ENCODE peak calls at places on chromosome 6, in four cellular contexts. S is left ventricle myocardium inferior, U is keratinocyte, X is upper lobe of right lung. G is an unnamed sample.

GRCh38 chr6:6193221-6193745 is 127.2 kb downstream of the F13A1 start:
- DNase-seq in S (no peak), U (no peak), X (no peak), G (no peak)

GRCh38 chr6:46684771-46685170 is 2.9 kb upstream of the TDRD6 start:
- DNase-seq in S (no peak), U (peak; percentile 52), X (no peak), G (no peak)

GRCh38 chr6:167098825-167099225 is 24.1 kb upstream of the CCR6 start:
- DNase-seq in S (no peak), U (no peak), X (no peak), G (no peak)

GRCh38 chr6:139277161-139277560 is 14.6 kb downstream of the TXLNB start:
- DNase-seq in S (no peak), U (no peak), X (no peak), G (no peak)

GRCh38 chr6:27214126-27214601 is 33.3 kb upstream of the PRSS16 start:
- DNase-seq in S (no peak), U (no peak), X (no peak), G (no peak)

GRCh38 chr6:143400258-143401059 is 50.0 kb downstream of the ADAT2 start:
- DNase-seq in S (no peak), U (no peak), X (no peak), G (no peak)

GRCh38 chr6:133609404-133610270 is 279.3 kb upstream of the TCF21 start:
- DNase-seq in S (no peak), U (peak; percentile 11), X (no peak), G (no peak)

GRCh38 chr6:22774129-22774528 is 204.8 kb downstream of the HDGFL1 start:
- DNase-seq in S (no peak), U (no peak), X (no peak), G (no peak)

GRCh38 chr6:33296797-33297405 is 1.8 kb downstream of the RGL2 start:
- DNase-seq in S (no peak), U (no peak), X (no peak), G (no peak)

GRCh38 chr6:108484016-108484415 is 76.7 kb upstream of the FOXO3 start:
- DNase-seq in S (no peak), U (no peak), X (no peak), G (no peak)

GRCh38 chr6:5827061-5828037 is 179.4 kb downstream of the NRN1 start:
- DNase-seq in S (no peak), U (no peak), X (no peak), G (no peak)

GRCh38 chr6:81906709-81907204 is 154.3 kb upstream of the TENT5A start:
- DNase-seq in S (no peak), U (no peak), X (no peak), G (no peak)

GRCh38 chr6:36265744-36266143 is 4.1 kb upstream of the PNPLA1 start:
- DNase-seq in S (no peak), U (no peak), X (no peak), G (no peak)

GRCh38 chr6:104784884-104785283 is 74.8 kb downstream of the HACE1 start:
- DNase-seq in S (no peak), U (no peak), X (no peak), G (no peak)

GRCh38 chr6:109172096-109172495 is 76.8 kb downstream of the CEP57L1 start:
- DNase-seq in S (no peak), U (no peak), X (no peak), G (no peak)

GRCh38 chr6:3318226-3318625 is 59.5 kb downstream of the PSMG4 start:
- DNase-seq in S (no peak), U (no peak), X (no peak), G (no peak)

GRCh38 chr6:71124340-71124739 is 164.3 kb upstream of the OGFRL1 start:
- DNase-seq in S (no peak), U (no peak), X (no peak), G (no peak)

GRCh38 chr6:39892490-39893129 is 41.7 kb downstream of the MOCS1 start:
- DNase-seq in S (peak; percentile 61), U (no peak), X (peak; percentile 80), G (peak; percentile 81)

GRCh38 chr6:20640181-20640580 is 105.9 kb downstream of the CDKAL1 start:
- DNase-seq in S (no peak), U (no peak), X (no peak), G (no peak)

GRCh38 chr6:20483902-20484497 is 50.3 kb upstream of the CDKAL1 start:
- DNase-seq in S (no peak), U (no peak), X (no peak), G (no peak)

GRCh38 chr6:20404641-20405032 is 3.0 kb downstream of the E2F3 start:
- DNase-seq in S (no peak), U (peak; percentile 49), X (no peak), G (no peak)

GRCh38 chr6:31940256-31940664 is 5.6 kb upstream of the CFB start:
- DNase-seq in S (no peak), U (no peak), X (no peak), G (no peak)

GRCh38 chr6:35037289-35038038 is 103.7 kb downstream of the TCP11 start:
- DNase-seq in S (no peak), U (no peak), X (no peak), G (no peak)

GRCh38 chr6:127496471-127496870 is 22.7 kb downstream of the MTCL3 start:
- DNase-seq in S (no peak), U (no peak), X (no peak), G (no peak)

GRCh38 chr6:11772109-11772830 is 6.3 kb downstream of the ADTRP start:
- DNase-seq in S (no peak), U (peak; percentile 80), X (no peak), G (no peak)

GRCh38 chr6:153947817-153948447 is 91.1 kb upstream of the OPRM1 start:
- DNase-seq in S (no peak), U (no peak), X (no peak), G (no peak)

GRCh38 chr6:49001856-49002255 is 461.2 kb downstream of the MMUT start:
- DNase-seq in S (no peak), U (no peak), X (no peak), G (no peak)

GRCh38 chr6:11212625-11213024 is 19.8 kb downstream of the NEDD9 start:
- DNase-seq in S (peak; percentile 52), U (no peak), X (no peak), G (peak; percentile 61)

GRCh38 chr6:138428943-138429616 is 25.1 kb downstream of the HEBP2 start:
- DNase-seq in S (no peak), U (no peak), X (no peak), G (no peak)

DNA sequence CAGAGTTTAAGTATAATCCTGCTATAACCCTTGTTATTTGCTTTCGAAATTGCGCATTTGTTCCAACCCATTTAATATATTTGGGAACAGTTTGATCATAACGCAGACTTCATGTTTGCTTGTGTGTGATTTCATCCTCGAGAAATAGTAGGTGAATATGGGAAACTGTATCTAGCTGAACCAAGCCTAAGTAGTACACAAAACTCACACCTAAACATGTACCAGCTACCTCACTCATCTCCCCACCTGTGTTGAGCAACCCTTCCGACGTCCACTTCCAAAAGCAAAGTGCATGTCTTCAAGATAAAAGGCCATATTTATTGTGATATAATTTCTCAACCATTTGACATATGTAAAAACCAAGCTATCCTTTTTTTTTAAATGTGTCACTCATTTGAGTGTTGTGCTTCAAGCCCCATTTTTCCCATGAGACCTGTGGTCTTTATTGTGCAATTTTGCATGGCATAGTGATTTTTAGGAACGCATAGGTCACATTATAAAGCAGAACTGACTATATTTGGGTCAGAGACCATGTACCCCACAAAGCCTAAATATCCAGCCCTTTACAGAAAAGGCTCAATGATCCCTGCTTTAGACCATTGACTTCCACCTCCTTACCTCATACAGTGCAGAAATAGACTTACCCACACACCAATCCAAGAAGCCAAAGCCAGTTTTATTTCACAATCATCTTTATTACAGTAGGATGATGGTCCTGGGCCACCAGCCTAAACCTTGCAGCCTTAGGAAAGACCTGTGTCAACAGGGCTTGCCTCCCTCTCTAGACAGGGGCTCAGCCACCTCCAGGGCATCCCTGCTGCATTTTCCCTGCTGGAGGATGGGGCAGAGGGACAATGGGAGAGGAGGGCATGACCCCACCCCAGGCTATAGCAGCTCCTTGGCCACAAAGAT is 7.1 kb downstream of the CCND3 start:
- DNase-seq in S (no peak), U (no peak), X (no peak), G (no peak)
- H3K36me3 ChIP-seq in S (peaks cover 75% of the 10 kb centered on the region), U (peaks cover 50% of the 10 kb centered on the region), X (peaks cover 66% of the 10 kb centered on the region), G (peaks cover 11% of the 10 kb centered on the region)

DNA sequence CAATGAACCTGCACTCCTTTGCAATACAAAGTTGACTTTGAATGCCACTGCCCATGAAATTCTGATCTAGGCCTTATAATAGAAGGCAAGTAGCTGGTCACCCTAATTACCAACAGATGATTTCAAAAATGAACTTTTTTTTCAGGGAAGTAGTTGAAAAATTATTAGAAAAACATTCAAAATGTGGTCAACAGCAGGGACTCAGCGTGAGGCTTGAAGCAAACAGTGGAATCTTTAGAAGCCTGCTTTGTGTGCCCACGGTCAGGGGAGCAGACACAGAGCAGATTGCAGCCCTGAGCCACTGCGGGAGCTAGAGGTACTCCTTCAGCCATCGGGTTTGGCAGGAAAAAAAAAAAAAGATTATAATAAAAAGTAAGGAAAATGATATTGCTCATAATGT is 87.1 kb upstream of the HEY2 start:
- DNase-seq in S (no peak), U (no peak), X (no peak), G (no peak)
- H3K36me3 ChIP-seq in S (no peaks in the 10 kb centered on the region), U (no peaks in the 10 kb centered on the region), X (no peaks in the 10 kb centered on the region), G (no peaks in the 10 kb centered on the region)

DNA sequence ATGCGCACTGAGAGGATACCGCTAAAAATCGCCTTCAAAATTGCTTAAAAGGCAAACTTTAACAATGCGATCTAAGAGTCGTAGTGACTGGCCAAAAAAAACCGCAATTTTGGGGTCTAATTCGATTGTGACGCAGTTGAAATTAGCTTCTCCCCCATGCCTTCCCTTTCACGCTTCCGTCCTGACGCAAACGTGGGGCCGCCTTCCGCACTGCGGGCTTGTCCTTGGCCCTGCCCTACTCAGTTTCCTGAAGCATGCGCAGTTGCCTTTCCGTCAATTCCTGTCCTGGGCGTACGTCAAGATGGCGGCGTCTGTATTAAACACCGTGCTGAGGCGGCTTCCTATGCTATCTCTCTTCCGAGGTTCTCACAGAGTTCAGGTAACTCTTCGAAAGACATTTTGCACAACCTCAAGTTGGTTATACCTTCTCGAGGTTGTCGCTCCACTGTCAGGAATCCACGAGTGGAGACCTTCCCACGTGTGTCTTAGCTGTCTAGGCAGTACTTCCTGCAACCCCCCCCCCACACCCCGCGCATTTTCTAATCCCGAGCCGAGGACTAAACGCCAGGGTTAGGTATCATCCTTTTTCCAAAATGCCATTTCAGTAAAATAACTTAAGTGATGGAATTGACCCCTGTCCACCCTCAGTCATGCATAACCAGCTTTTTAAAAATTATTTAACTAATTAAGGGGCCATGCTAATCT is at the start of gene MRPS18B:
- DNase-seq in S (peak; percentile 98), U (peak; percentile 90), X (peak; percentile 99), G (peak; percentile 99)
- H3K36me3 ChIP-seq in S (peaks cover 50% of the 10 kb centered on the region), U (peaks cover 33% of the 10 kb centered on the region), X (peaks cover 46% of the 10 kb centered on the region), G (peaks cover 4% of the 10 kb centered on the region)

GRCh38 chr6:152207915-152208714 is 400.6 kb downstream of the ESR1 start:
- DNase-seq in S (no peak), U (no peak), X (no peak), G (no peak)

GRCh38 chr6:152209211-152209610 is 401.7 kb downstream of the ESR1 start:
- DNase-seq in S (no peak), U (no peak), X (no peak), G (no peak)

DNA sequence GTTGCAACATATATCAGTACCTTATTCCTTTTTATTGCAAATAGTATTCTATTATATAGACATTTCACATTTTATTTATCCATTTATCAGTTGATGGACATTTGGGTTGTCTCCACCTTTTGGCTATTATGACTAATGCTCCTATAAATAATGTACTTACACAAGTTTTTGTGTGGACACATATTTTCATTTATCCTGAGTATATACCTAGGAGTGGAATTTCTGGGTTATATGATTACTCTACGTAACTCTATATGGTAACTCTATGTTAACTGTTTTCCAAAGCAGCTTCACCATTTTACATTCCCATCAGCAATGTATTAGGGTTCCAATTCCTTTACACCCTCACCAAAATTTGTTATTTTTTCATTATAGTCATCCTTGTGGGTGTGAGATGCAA is 405.0 kb downstream of the ESR1 start:
- DNase-seq in S (no peak), U (no peak), X (no peak), G (no peak)
- H3K36me3 ChIP-seq in S (peaks cover 98% of the 10 kb centered on the region), U (peaks cover under 1% of the 10 kb centered on the region), X (peaks cover 96% of the 10 kb centered on the region), G (peaks cover 86% of the 10 kb centered on the region)

G was measured in psoas muscle.